ENCODE peak calls at places on chromosomes 11 and 22, in seven cellular contexts. G is mesenchymal stem cell, I is H1, K is IMR-90, A is neuronal stem cell, V is mesendoderm, T is trophoblast cell. P is an unnamed sample. For H3K27me3, the result is how much of the 10 kb centered on the place peaks cover.

GRCh38 chr11:11400635-11401232 is 47.7 kb upstream of the CSNK2A3 start:
- DNase-seq in G (no peak), I (no peak), K (no peak), A (no peak), V (peak), T (no peak), P (peak)

GRCh38 chr11:125290263-125290662 is 125.7 kb downstream of the PKNOX2 start:
- DNase-seq in G (no peak), I (no peak), K (peak), A (no peak), V (no peak), T (no peak), P (no peak)

GRCh38 chr11:17012712-17013547 is 1.3 kb downstream of the PLEKHA7 start:
- DNase-seq in G (peak), I (no peak), K (peak), A (peak), V (peak), T (no peak), P (peak)

GRCh38 chr11:1633864-1634263 is 4.3 kb downstream of the KRTAP5-5 start:
- DNase-seq in G (no peak), I (no peak), K (no peak), A (no peak), V (no peak), T (no peak), P (no peak)

GRCh38 chr22:49134076-49134475 is 693.6 kb downstream of the BRD1 start:
- DNase-seq in G (no peak), I (no peak), K (no peak), A (no peak), V (no peak), T (no peak), P (no peak)

GRCh38 chr11:130449246-130449990 is 973 bp downstream of the ADAMTS15 start:
- DNase-seq in G (peak), I (no peak), K (no peak), A (no peak), V (no peak), T (no peak), P (no peak)

GRCh38 chr11:862028-862703 is 19.5 kb downstream of the TSPAN4 start:
- DNase-seq in G (no peak), I (no peak), K (no peak), A (no peak), V (no peak), T (no peak), P (no peak)

GRCh38 chr11:128451651-128452470 is 135.5 kb downstream of the ETS1 start:
- DNase-seq in G (no peak), I (no peak), K (peak), A (no peak), V (no peak), T (no peak), P (peak)

GRCh38 chr11:12800032-12800671 is 125.9 kb downstream of the TEAD1 start:
- DNase-seq in G (peak), I (no peak), K (peak), A (no peak), V (peak), T (peak), P (no peak)

GRCh38 chr11:69711824-69712801 is 8.3 kb upstream of the FGF19 start:
- DNase-seq in G (no peak), I (no peak), K (no peak), A (no peak), V (no peak), T (no peak), P (no peak)

GRCh38 chr11:93997741-93998140 is 23.4 kb upstream of the HEPHL1 start:
- DNase-seq in G (no peak), I (no peak), K (no peak), A (no peak), V (no peak), T (no peak), P (no peak)

GRCh38 chr11:2523821-2524391 is 79.1 kb downstream of the KCNQ1 start:
- DNase-seq in G (no peak), I (no peak), K (no peak), A (no peak), V (no peak), T (no peak), P (peak)

GRCh38 chr11:36210529-36210928 is 78.7 kb downstream of the COMMD9 start:
- DNase-seq in G (no peak), I (no peak), K (no peak), A (no peak), V (no peak), T (peak), P (no peak)

GRCh38 chr11:71071736-71072509 is 180.5 kb downstream of the SHANK2 start:
- DNase-seq in G (no peak), I (no peak), K (no peak), A (no peak), V (no peak), T (no peak), P (no peak)

GRCh38 chr11:17767301-17767885 is 32.8 kb downstream of the KCNC1 start:
- DNase-seq in G (no peak), I (no peak), K (no peak), A (no peak), V (no peak), T (no peak), P (no peak)

GRCh38 chr11:99693941-99694492 is 673.3 kb downstream of the CNTN5 start:
- DNase-seq in G (peak), I (no peak), K (peak), A (no peak), V (no peak), T (no peak), P (no peak)

GRCh38 chr22:17601031-17601430 is 27.5 kb downstream of the ATP6V1E1 start:
- DNase-seq in G (no peak), I (no peak), K (no peak), A (no peak), V (no peak), T (peak), P (no peak)

GRCh38 chr11:94933225-94934130 is 39.9 kb downstream of the CWC15 start:
- DNase-seq in G (peak), I (no peak), K (peak), A (no peak), V (no peak), T (peak), P (no peak)

GRCh38 chr11:65501005-65501529 is 2.2 kb downstream of the MALAT1 start:
- DNase-seq in G (no peak), I (no peak), K (peak), A (no peak), V (no peak), T (no peak), P (no peak)
- H2AK5ac ChIP-seq in G (no peak), I (no peak), K (no peak), A (no peak), V (no peak), T (no peak), P (no peak)

DNA sequence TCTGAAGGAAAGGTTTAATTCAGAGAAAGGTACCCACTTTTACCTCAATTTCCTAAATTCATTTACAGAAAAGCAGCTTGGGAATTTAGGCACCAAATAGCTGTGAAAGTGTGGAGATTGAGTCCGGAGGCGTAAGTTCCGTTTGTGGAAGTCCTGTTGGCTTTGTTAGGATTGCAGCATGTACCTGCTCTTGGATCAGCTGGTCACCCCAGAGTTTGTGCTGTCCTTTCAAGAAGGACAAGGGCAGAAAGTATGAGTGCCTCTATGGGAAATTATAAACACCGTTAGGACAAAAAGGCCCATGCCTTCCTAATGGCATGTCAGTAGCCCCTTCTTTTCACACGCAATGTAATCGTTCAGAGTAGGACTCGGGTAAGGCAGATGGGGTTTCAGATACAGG is 97.8 kb downstream of the SCN3B start:
- DNase-seq in G (no peak), I (no peak), K (no peak), A (no peak), V (no peak), T (no peak), P (no peak)
- H3K27me3 ChIP-seq in G (under half), I (under half), K (under half), A (under half), V (under half), T (under half), P (under half)

GRCh38 chr22:45962756-45963155 is 14.2 kb downstream of the WNT7B start:
- DNase-seq in G (no peak), I (no peak), K (no peak), A (no peak), V (no peak), T (no peak), P (no peak)
- H3K23ac ChIP-seq in G (no peak), I (no peak), K (no peak), A (peak), V (no peak), T (no peak), P (no peak)

GRCh38 chr11:72237112-72237931 is 6.7 kb downstream of the PHOX2A start:
- DNase-seq in G (no peak), I (no peak), K (no peak), A (no peak), V (no peak), T (no peak), P (peak)

GRCh38 chr11:72239296-72239848 is 4.6 kb downstream of the PHOX2A start:
- DNase-seq in G (peak), I (no peak), K (peak), A (no peak), V (peak), T (peak), P (peak)

GRCh38 chr11:72238492-72239295 is 5.3 kb downstream of the PHOX2A start:
- DNase-seq in G (no peak), I (no peak), K (no peak), A (no peak), V (peak), T (no peak), P (peak)

GRCh38 chr11:72236774-72237111 is 7.2 kb downstream of the PHOX2A start:
- DNase-seq in G (no peak), I (no peak), K (no peak), A (no peak), V (no peak), T (no peak), P (no peak)

DNA sequence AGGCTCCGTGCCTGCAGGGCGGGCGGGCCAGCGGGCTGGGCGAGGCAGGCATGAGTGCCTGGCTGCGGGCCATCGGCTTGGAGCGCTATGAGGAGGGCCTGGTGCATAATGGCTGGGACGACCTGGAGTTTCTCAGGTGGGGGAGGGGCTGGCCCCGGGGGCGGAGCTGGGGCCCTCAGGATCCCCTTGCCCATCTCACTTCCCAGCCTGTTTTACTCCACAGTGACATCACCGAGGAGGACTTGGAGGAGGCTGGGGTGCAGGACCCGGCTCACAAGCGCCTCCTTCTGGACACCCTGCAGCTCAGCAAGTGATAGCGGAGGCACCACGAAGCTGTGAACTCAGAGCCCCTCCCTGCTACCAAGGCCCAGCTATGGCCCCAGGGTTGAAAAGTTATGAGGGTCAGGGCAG is 5.9 kb downstream of the PHOX2A start:
- DNase-seq in G (peak), I (peak), K (peak), A (peak), V (peak), T (peak), P (peak)
- H2AK5ac ChIP-seq in G (no peak), I (no peak), K (no peak), A (peak), V (no peak), T (no peak), P (no peak)

GRCh38 chr11:23013509-23013908 is 153.2 kb upstream of the CCDC179 start:
- DNase-seq in G (no peak), I (no peak), K (peak), A (no peak), V (no peak), T (no peak), P (no peak)
- H3K27me3 ChIP-seq in G (under half), I (under half), K (under half), A (under half), V (under half), T (under half), P (under half)

GRCh38 chr11:61714916-61715315 is 34.7 kb downstream of the DAGLA start:
- DNase-seq in G (no peak), I (no peak), K (no peak), A (no peak), V (no peak), T (no peak), P (no peak)
- H3K23ac ChIP-seq in G (no peak), I (no peak), K (no peak), A (no peak), V (no peak), T (no peak), P (no peak)

P was measured in H9.